ENCODE peak calls at places on chromosomes 4 and X, in seven cellular contexts. D is activated naive CD4-positive, alpha-beta T cell; K is NCI-H1092 treated with DMSO at 0.1 percent for 48 hours; Q is retinal pigment epithelial cell; N is GM23248; W is aorta; S is fibroblast of gingiva. E is an unnamed sample.

GRCh38 chr4:154691229-154691628 is 52.6 kb upstream of the LRAT start:
- DNase-seq in D (no peak), S (no peak), Q (no peak), K (no peak), N (no peak), W (no peak), E (peak; percentile 10)

GRCh38 chr4:121599049-121599448 is 97.7 kb downstream of the ANXA5 start:
- DNase-seq in N (no peak), K (no peak), W (no peak), S (no peak), D (no peak), Q (no peak), E (peak; percentile 15)

GRCh38 chr4:16213107-16213506 is 13.2 kb downstream of the TAPT1 start:
- DNase-seq in Q (no peak), K (no peak), D (no peak), S (no peak), W (no peak), N (no peak), E (no peak)

GRCh38 chr4:75498041-75498440 is 16.2 kb downstream of the RCHY1 start:
- DNase-seq in W (no peak), Q (no peak), S (no peak), N (no peak), D (no peak), K (no peak), E (no peak)

GRCh38 chr4:152344001-152344400 is 191.9 kb downstream of the FBXW7 start:
- DNase-seq in S (no peak), K (no peak), W (no peak), Q (no peak), D (no peak), N (peak; percentile 49), E (no peak)

GRCh38 chrX:19863237-19864223 is 23.9 kb downstream of the SH3KBP1 start:
- DNase-seq in K (no peak), S (no peak), Q (no peak), N (peak; percentile 55), D (no peak), W (no peak), E (no peak)

GRCh38 chr4:173522160-173522873 is 7.7 kb downstream of the HAND2 start:
- DNase-seq in K (peak; percentile 15), Q (no peak), N (peak; percentile 99), D (no peak), W (peak; percentile 91), S (peak; percentile 86), E (peak; percentile 98)

GRCh38 chrX:118682258-118683014 is 45.0 kb upstream of the IL13RA1 start:
- DNase-seq in N (no peak), D (no peak), W (no peak), Q (no peak), S (no peak), K (peak; percentile 2), E (no peak)

GRCh38 chr4:5685296-5685695 is 23.1 kb downstream of the EVC2 start:
- DNase-seq in K (no peak), Q (no peak), W (no peak), S (no peak), D (no peak), N (no peak), E (no peak)

GRCh38 chrX:151987108-151987507 is 12.6 kb upstream of the GABRE start:
- DNase-seq in N (no peak), Q (no peak), S (no peak), W (no peak), D (no peak), K (no peak), E (no peak)

GRCh38 chrX:119479845-119480244 is 11.6 kb downstream of the SLC25A5 start:
- DNase-seq in K (no peak), S (no peak), W (no peak), Q (no peak), N (no peak), D (no peak), E (no peak)